ENCODE peak calls at places on chromosomes 5 and 9, in ten cellular contexts. T is A549; V is GM12878; N is activated CD8-positive, alpha-beta T cell treated with anti-CD3 and anti-CD28 coated beads for 36 hours; Q is CD4-positive, alpha-beta T cell; B is coronary artery; S is progenitor cell of endocrine pancreas; Y is Peyer's patch; R is lung; K is glutamatergic neuron. I is an unnamed sample.

GRCh38 chr5:143066556-143067281 is 296.5 kb downstream of the ARHGAP26 start:
- DNase-seq in T (no peak), V (peak; percentile 79), N (peak; percentile 58), Q (no peak), B (no peak), S (no peak), Y (no peak), R (no peak), K (no peak), I (peak; percentile 43)

GRCh38 chr9:133160742-133161541 is 2.8 kb downstream of the GBGT1 start:
- DNase-seq in T (peak; percentile 94), V (no peak), N (peak; percentile 64), Q (no peak), B (peak; percentile 84), S (no peak), Y (peak; percentile 62), R (peak; percentile 73), K (peak; percentile 70), I (peak; percentile 83)

GRCh38 chr5:179530069-179530998 is 20.0 kb upstream of the RUFY1 start:
- DNase-seq in T (no peak), V (no peak), N (peak; percentile 81), Q (peak; percentile 59), B (no peak), S (peak; percentile 64), Y (peak; percentile 77), R (peak; percentile 54), K (peak; percentile 71), I (peak; percentile 86)

GRCh38 chr5:131821221-131821620 is 24.4 kb upstream of the FNIP1 start:
- DNase-seq in T (no peak), V (no peak), N (no peak), Q (no peak), B (no peak), S (no peak), Y (no peak), R (no peak), K (no peak), I (no peak)

GRCh38 chr5:131774652-131775367 is 22.0 kb downstream of the FNIP1 start:
- DNase-seq in T (peak; percentile 40), V (no peak), N (no peak), Q (no peak), B (no peak), S (no peak), Y (no peak), R (no peak), K (no peak), I (no peak)

GRCh38 chr5:50646591-50646990 is 19.8 kb upstream of the PARP8 start:
- DNase-seq in T (no peak), V (no peak), N (no peak), Q (no peak), B (no peak), S (no peak), Y (no peak), R (no peak), K (no peak), I (no peak)

GRCh38 chr5:76527685-76528161 is 95.5 kb downstream of the F2RL2 start:
- DNase-seq in T (no peak), V (no peak), N (no peak), Q (no peak), B (no peak), S (no peak), Y (no peak), R (no peak), K (no peak), I (no peak)

GRCh38 chr5:96155156-96155555 is 193.5 kb upstream of the ELL2 start:
- DNase-seq in T (no peak), V (no peak), N (no peak), Q (no peak), B (no peak), S (no peak), Y (no peak), R (no peak), K (no peak), I (no peak)

GRCh38 chr9:124255222-124255621 is 2.5 kb upstream of the NEK6 start:
- DNase-seq in T (no peak), V (no peak), N (no peak), Q (no peak), B (no peak), S (no peak), Y (no peak), R (no peak), K (no peak), I (no peak)

GRCh38 chr5:139561655-139562451 is 714 bp downstream of the UBE2D2 start:
- DNase-seq in T (peak; percentile 68), V (no peak), N (peak; percentile 63), Q (peak; percentile 40), B (peak; percentile 76), S (peak; percentile 40), Y (peak; percentile 42), R (peak; percentile 30), K (peak; percentile 64), I (peak; percentile 63)

GRCh38 chr5:53937467-53937866 is 372.9 kb downstream of the ARL15 start:
- DNase-seq in T (no peak), V (no peak), N (no peak), Q (no peak), B (no peak), S (no peak), Y (no peak), R (no peak), K (no peak), I (no peak)

GRCh38 chr9:136656795-136657611 is 5.7 kb upstream of the EGFL7 start:
- DNase-seq in T (no peak), V (no peak), N (no peak), Q (no peak), B (no peak), S (no peak), Y (no peak), R (no peak), K (no peak), I (no peak)

GRCh38 chr9:115234094-115234493 is 116.1 kb upstream of the TNC start:
- DNase-seq in T (peak; percentile 22), V (no peak), N (no peak), Q (no peak), B (no peak), S (no peak), Y (no peak), R (peak; percentile 36), K (no peak), I (no peak)

GRCh38 chr9:132970306-132971062 is 8.0 kb upstream of the GFI1B start:
- DNase-seq in T (no peak), V (no peak), N (no peak), Q (no peak), B (no peak), S (no peak), Y (no peak), R (no peak), K (no peak), I (no peak)

GRCh38 chr5:97840643-97841042 is 657.6 kb upstream of the RIOK2 start:
- DNase-seq in T (no peak), V (no peak), N (no peak), Q (no peak), B (no peak), S (no peak), Y (no peak), R (no peak), K (no peak), I (no peak)

GRCh38 chr5:97846646-97847045 is 663.6 kb upstream of the RIOK2 start:
- DNase-seq in T (no peak), V (no peak), N (no peak), Q (no peak), B (no peak), S (no peak), Y (no peak), R (no peak), K (no peak), I (no peak)

GRCh38 chr5:97844797-97845196 is 661.8 kb upstream of the RIOK2 start:
- DNase-seq in T (no peak), V (no peak), N (no peak), Q (no peak), B (no peak), S (no peak), Y (no peak), R (no peak), K (no peak), I (no peak)

GRCh38 chr5:97839338-97840081 is 656.5 kb upstream of the RIOK2 start:
- DNase-seq in T (no peak), V (no peak), N (no peak), Q (no peak), B (no peak), S (no peak), Y (no peak), R (no peak), K (no peak), I (no peak)

GRCh38 chr5:97842687-97843086 is 659.6 kb upstream of the RIOK2 start:
- DNase-seq in T (no peak), V (no peak), N (no peak), Q (no peak), B (no peak), S (no peak), Y (no peak), R (no peak), K (no peak), I (no peak)
- TF ChIP-seq CTCF in T (no peak), V (no peak), N (no peak), Q (no peak), B (no peak), S (no peak), Y (no peak), R (no peak), K (no peak), I (no peak)

GRCh38 chr5:160348080-160348479 is 22.3 kb downstream of the C1QTNF2 start:
- DNase-seq in T (no peak), V (no peak), N (no peak), Q (no peak), B (no peak), S (no peak), Y (no peak), R (no peak), K (no peak), I (no peak)
- TF ChIP-seq CTCF in T (no peak), V (no peak), N (no peak), Q (no peak), B (no peak), S (no peak), Y (no peak), R (no peak), K (no peak), I (no peak)

DNA sequence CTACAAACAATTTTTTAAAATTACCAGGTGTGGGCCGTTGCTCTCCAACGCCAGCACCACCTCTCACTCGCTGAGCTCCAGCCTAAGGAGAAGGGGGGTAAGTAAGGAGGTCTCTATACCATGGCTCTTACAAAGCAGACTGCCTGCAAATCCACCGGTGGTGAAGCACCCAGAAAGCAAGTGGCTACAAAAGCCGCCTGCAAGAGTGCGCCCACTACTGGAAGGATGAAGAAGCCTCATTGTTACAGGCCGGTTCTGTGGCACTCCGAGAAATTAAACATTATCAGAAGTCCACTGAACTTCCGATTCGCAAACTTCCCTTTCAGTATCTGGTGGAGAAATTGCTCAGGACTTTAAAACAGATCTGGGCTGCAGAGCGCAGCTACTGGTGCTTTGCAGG is 46.0 kb downstream of the CDO1 start:
- DNase-seq in T (no peak), V (no peak), N (peak; percentile 38), Q (no peak), B (no peak), S (no peak), Y (no peak), R (no peak), K (no peak), I (no peak)
- TF ChIP-seq CTCF in T (peak; percentile 24), V (peak; percentile 44), N (peak; percentile 43), Q (no peak), B (no peak), S (peak; percentile 50), Y (no peak), R (no peak), K (peak; percentile 39), I (no peak)

DNA sequence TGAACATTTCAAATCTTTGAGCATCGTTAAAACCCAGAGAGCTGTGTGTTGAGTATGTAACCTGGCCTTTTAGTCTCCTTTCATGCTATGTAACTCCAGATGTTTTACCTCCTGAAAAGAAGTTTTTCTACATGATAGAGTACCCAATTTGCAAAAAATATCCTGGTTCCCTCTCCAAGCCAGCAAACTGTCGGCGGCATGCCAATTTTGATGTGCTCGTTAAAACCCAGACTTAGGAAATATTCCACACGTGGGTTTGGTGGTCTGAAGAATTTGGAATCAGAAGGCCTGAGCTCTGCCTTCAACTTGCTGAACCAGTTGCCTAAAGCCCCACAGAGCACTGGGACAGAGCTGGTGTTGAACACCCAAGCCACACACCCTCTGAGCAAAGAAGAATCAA is 97.9 kb upstream of the ALDH1B1 start:
- DNase-seq in T (no peak), V (no peak), N (no peak), Q (no peak), B (peak; percentile 49), S (no peak), Y (no peak), R (no peak), K (no peak), I (no peak)
- TF ChIP-seq CTCF in T (no peak), V (no peak), N (no peak), Q (no peak), B (no peak), S (no peak), Y (no peak), R (no peak), K (no peak), I (no peak)

I was measured in GM13976.